ENCODE peak calls at places on chromosomes 12 and 14, in five cellular contexts. D is stimulated activated naive B cell treated with anti-CD40 and anti-IgM and Interleukin-4, amounts not matched to agents 10 μg/mL and 1 μg/mL and 100 μg/mL, for 72 hours; G is astrocyte of the spinal cord; R is cardiac fibroblast; F is PC-9. X is an unnamed sample.
A peak's percentile ranks its signal among the peaks of the same experiment; 100 is the strongest.

GRCh38 chr14:105150368-105151111 is 18.0 kb downstream of the JAG2 start:
- DNase-seq in R (no peak), F (no peak), G (no peak), D (no peak), X (no peak)

GRCh38 chr12:10369557-10370150 is 20.2 kb downstream of the KLRK1 start:
- DNase-seq in F (no peak), D (no peak), R (no peak), G (no peak), X (no peak)

GRCh38 chr14:95098984-95099599 is 58.2 kb downstream of the DICER1 start:
- DNase-seq in D (peak; percentile 7), G (peak; percentile 62), F (no peak), R (peak; percentile 75), X (no peak)

GRCh38 chr12:65279387-65280112 is 1.1 kb downstream of the MSRB3 start:
- DNase-seq in G (peak; percentile 40), R (no peak), F (no peak), D (no peak), X (no peak)

GRCh38 chr12:124774054-124774461 is 89.6 kb downstream of the SCARB1 start:
- DNase-seq in F (no peak), D (peak; percentile 65), R (no peak), G (no peak), X (no peak)

GRCh38 chr14:69208665-69209064 is 17.4 kb downstream of the EXD2 start:
- DNase-seq in F (no peak), D (no peak), G (no peak), R (no peak), X (no peak)

GRCh38 chr14:104930526-104931322 is 6.0 kb downstream of the PLD4 start:
- DNase-seq in G (no peak), F (no peak), D (no peak), R (no peak), X (no peak)

GRCh38 chr12:113471619-113472171 is at the start of gene LHX5:
- DNase-seq in D (no peak), F (no peak), R (no peak), G (no peak), X (no peak)

GRCh38 chr12:89951050-89951693 is 242.5 kb upstream of the ATP2B1 start:
- DNase-seq in R (no peak), F (peak; percentile 29), D (no peak), G (peak; percentile 60), X (no peak)

GRCh38 chr14:32826404-32827082 is 112.1 kb upstream of the NPAS3 start:
- DNase-seq in G (peak; percentile 32), R (peak; percentile 59), F (no peak), D (no peak), X (no peak)

GRCh38 chr12:91091916-91092715 is 19.2 kb downstream of the LUM start:
- DNase-seq in F (no peak), R (no peak), D (no peak), G (peak; percentile 29), X (no peak)

GRCh38 chr12:39499296-39499695 is 56.4 kb upstream of the KIF21A start:
- DNase-seq in F (no peak), G (no peak), R (peak; percentile 5), D (no peak), X (no peak)

GRCh38 chr14:61719344-61720301 is 24.3 kb downstream of the HIF1A start:
- DNase-seq in D (no peak), F (no peak), G (no peak), R (no peak), X (no peak)

GRCh38 chr12:6200266-6201198 is at the start of gene CD9:
- DNase-seq in D (no peak), R (peak; percentile 53), F (peak; percentile 85), G (peak; percentile 57), X (no peak)

GRCh38 chr14:56414231-56414630 is 165.4 kb upstream of the TMEM260 start:
- DNase-seq in D (no peak), R (no peak), F (no peak), G (no peak), X (no peak)

X was measured in GM19239.